ENCODE peak calls at places on chromosome 3, in five cellular contexts. I, R, U, N and J are unnamed samples.

GRCh38 chr3:115100172-115100571 is 46.9 kb downstream of the ZBTB20 start:
- DNase-seq in I (no peak), R (no peak), N (no peak), U (no peak), J (peak)

GRCh38 chr3:59266551-59266950 is 216.7 kb upstream of the CFAP20DC start:
- DNase-seq in U (no peak), R (no peak), I (no peak), N (no peak), J (no peak)

GRCh38 chr3:100635273-100635701 is 25.9 kb downstream of the ADGRG7 start:
- DNase-seq in N (no peak), U (no peak), I (no peak), R (no peak), J (no peak)

GRCh38 chr3:170414202-170414663 is 4.4 kb upstream of the CLDN11 start:
- DNase-seq in R (peak), N (no peak), I (no peak), U (no peak), J (peak)

GRCh38 chr3:194565597-194566190 is 67.5 kb downstream of the TMEM44 start:
- DNase-seq in R (no peak), I (no peak), U (no peak), N (no peak), J (no peak)

GRCh38 chr3:157327018-157327417 is 109.6 kb upstream of the PTX3 start:
- DNase-seq in U (no peak), I (no peak), R (no peak), N (no peak), J (no peak)

GRCh38 chr3:134900482-134900881 is 105.4 kb downstream of the EPHB1 start:
- DNase-seq in N (no peak), R (no peak), I (no peak), U (peak), J (no peak)

GRCh38 chr3:78887029-78887428 is 880.8 kb downstream of the ROBO1 start:
- DNase-seq in U (no peak), I (no peak), N (no peak), R (no peak), J (no peak)

GRCh38 chr3:124793054-124793740 is 62.9 kb downstream of the UMPS start:
- DNase-seq in N (no peak), R (no peak), U (no peak), I (no peak), J (no peak)

GRCh38 chr3:52022323-52023100 is 26.8 kb upstream of the RPL29 start:
- DNase-seq in U (no peak), I (no peak), N (peak), R (peak), J (no peak)

GRCh38 chr3:42657675-42658074 is 4.2 kb downstream of the ZBTB47 start:
- DNase-seq in U (no peak), R (no peak), N (no peak), I (no peak), J (no peak)

GRCh38 chr3:14848906-14849305 is 30.1 kb downstream of the FGD5 start:
- DNase-seq in N (no peak), I (no peak), R (no peak), U (no peak), J (no peak)

GRCh38 chr3:188905991-188906635 is 265.7 kb upstream of the TPRG1 start:
- DNase-seq in N (no peak), I (no peak), R (peak), U (no peak), J (no peak)

GRCh38 chr3:120299403-120299802 is 14.4 kb upstream of the GPR156 start:
- DNase-seq in U (no peak), N (no peak), I (no peak), R (no peak), J (no peak)

GRCh38 chr3:138817685-138818084 is 17.0 kb downstream of the PIK3CB start:
- DNase-seq in N (no peak), I (no peak), R (no peak), U (no peak), J (no peak)

GRCh38 chr3:42655980-42656679 is 2.6 kb downstream of the ZBTB47 start:
- DNase-seq in R (no peak), U (no peak), N (no peak), I (no peak), J (no peak)

GRCh38 chr3:43054754-43055153 is 51.1 kb downstream of the POMGNT2 start:
- DNase-seq in U (no peak), R (no peak), I (no peak), N (no peak), J (peak)

GRCh38 chr3:86254480-86254879 is 736.5 kb downstream of the VGLL3 start:
- DNase-seq in R (no peak), I (no peak), N (no peak), U (peak), J (no peak)

GRCh38 chr3:165800970-165801369 is 36.3 kb downstream of the BCHE start:
- DNase-seq in U (no peak), N (no peak), I (no peak), R (no peak), J (no peak)

GRCh38 chr3:81339040-81339845 is 422.2 kb downstream of the GBE1 start:
- DNase-seq in I (no peak), U (no peak), R (no peak), N (no peak), J (no peak)

GRCh38 chr3:190281308-190282051 is 40.8 kb downstream of the CLDN1 start:
- DNase-seq in I (no peak), U (no peak), R (no peak), N (no peak), J (no peak)

GRCh38 chr3:41167722-41168497 is 31.4 kb upstream of the CTNNB1 start:
- DNase-seq in N (no peak), R (no peak), I (no peak), U (no peak), J (peak)

GRCh38 chr3:161268601-161269000 is 47.5 kb downstream of the NMD3 start:
- DNase-seq in R (no peak), I (no peak), U (no peak), N (no peak), J (no peak)

GRCh38 chr3:184832044-184832443 is 20.1 kb downstream of the VPS8 start:
- DNase-seq in N (no peak), I (no peak), U (no peak), R (no peak), J (no peak)